ENCODE peak calls at places on chromosomes 2 and 18, in four cellular contexts. L is K562, X is endothelial cell of umbilical vein, F is keratinocyte. Z is an unnamed sample. For H3K9me1, the result is how much of the 10 kb centered on the place peaks cover.

GRCh38 chr2:4246364-4247131 is 543.2 kb downstream of the DCDC2C start:
- DNase-seq in X (no peak), L (no peak), F (no peak), Z (no peak)

GRCh38 chr2:159879061-159879604 is 81.1 kb upstream of the CD302 start:
- DNase-seq in L (no peak), X (peak), F (no peak), Z (peak)

GRCh38 chr18:44742741-44743311 is 62.1 kb downstream of the SETBP1 start:
- DNase-seq in X (no peak), L (no peak), F (no peak), Z (peak)

GRCh38 chr2:202950592-202950991 is 38.5 kb downstream of the CARF start:
- DNase-seq in X (no peak), F (no peak), L (peak), Z (peak)

GRCh38 chr2:86072271-86072858 is 33.3 kb downstream of the POLR1A start:
- DNase-seq in X (peak), L (no peak), F (no peak), Z (no peak)

GRCh38 chr18:55018602-55019001 is 59.3 kb upstream of the CCDC68 start:
- DNase-seq in F (no peak), L (no peak), X (peak), Z (peak)

GRCh38 chr2:233441161-233442027 is 87.1 kb downstream of the DGKD start:
- DNase-seq in X (no peak), L (no peak), F (no peak), Z (no peak)

GRCh38 chr2:39099311-39099710 is 21.5 kb downstream of the SOS1 start:
- DNase-seq in X (no peak), L (no peak), F (no peak), Z (no peak)

GRCh38 chr2:26516781-26517180 is 38.9 kb upstream of the OTOF start:
- DNase-seq in X (no peak), L (no peak), F (no peak), Z (no peak)

DNA sequence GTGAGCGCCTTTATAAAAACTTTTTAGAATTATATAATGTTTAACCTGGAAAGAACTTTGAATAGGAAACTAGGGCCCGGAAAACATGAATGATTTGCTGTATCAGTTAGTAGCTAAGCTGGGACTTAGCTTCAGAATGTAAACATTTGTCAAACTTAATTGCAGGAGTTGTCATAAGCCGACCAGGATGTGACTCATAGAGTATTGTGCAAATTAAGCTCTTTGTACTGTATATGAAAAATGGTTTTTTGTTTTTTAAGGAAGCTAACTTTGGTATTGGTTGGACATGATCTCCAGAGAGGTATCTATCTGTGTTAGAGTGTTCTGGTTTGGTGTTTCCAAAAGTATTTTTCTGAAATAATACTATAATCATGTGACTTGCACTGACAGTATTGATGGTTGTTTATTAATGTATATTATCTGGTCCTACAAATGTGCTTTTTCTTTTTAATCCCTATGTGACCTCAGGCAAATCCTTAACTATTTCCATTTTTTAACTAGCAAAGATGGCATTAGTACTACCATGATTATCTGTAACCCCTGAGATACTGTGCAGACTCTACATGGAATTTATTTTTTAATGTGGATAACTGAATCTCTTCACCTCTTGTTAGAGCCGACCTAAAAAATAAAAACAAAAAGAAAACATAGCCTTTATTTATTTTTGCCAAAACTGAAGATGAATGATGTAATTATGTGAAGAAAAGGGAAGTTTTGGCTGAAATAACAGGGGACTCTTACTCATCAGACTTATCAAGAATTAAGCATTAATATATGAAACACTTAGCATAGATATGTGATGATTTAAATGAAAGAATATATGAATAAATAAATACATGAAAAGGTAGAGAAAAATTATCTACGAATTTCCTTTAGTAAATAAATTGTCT is 11.7 kb downstream of the YIPF4 start:
- DNase-seq in L (no peak), F (peak), X (peak), Z (peak)
- H3K4me2 ChIP-seq in L (no peak), F (peak), X (peak), Z (peak)

DNA sequence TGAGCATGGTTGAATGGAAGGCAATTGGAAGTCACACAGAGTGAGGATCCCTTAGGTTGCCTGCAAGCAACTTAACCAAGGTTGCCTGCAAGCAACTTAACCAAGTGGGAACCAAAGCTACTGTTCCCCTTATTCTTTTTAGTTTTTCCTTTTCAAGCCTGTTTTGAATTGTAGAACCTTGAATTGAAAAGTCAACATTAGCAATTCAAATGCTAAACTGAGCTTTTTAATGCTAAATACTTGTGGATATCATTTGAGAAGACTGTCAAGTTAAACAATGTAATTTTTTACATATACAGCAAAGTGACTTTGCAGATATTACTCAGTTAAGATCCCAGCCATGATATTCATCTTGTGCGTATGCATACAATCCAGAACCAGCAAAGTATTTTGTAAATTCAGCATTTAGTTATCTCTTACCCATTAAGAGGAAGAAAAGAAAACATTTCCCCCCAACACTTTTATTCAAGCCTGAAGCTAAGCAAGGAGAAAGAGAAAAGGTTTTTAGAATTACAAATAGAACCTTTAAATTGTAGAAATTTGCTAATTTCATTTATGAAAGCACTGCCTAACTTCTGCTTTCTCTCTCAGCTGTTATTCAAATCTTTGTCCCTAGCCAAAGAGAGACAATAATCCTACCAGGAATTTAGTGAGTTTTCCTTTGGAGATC is 643.3 kb upstream of the PIK3C3 start:
- DNase-seq in L (no peak), X (no peak), F (no peak), Z (no peak)
- H3K9me1 ChIP-seq in L (under half), X (under half), F (under half), Z (under half)

GRCh38 chr2:8457092-8457481 is 224.8 kb upstream of the ID2 start:
- DNase-seq in F (no peak), X (no peak), L (peak), Z (no peak)

GRCh38 chr2:8456149-8457091 is 225.4 kb upstream of the ID2 start:
- DNase-seq in X (no peak), F (no peak), L (no peak), Z (no peak)

GRCh38 chr2:8458461-8459459 is 223.1 kb upstream of the ID2 start:
- DNase-seq in F (no peak), X (no peak), L (no peak), Z (no peak)

GRCh38 chr2:8459474-8459873 is 222.4 kb upstream of the ID2 start:
- DNase-seq in F (no peak), L (no peak), X (no peak), Z (no peak)

GRCh38 chr2:8457620-8458255 is 224.1 kb upstream of the ID2 start:
- DNase-seq in F (no peak), X (no peak), L (no peak), Z (no peak)
- H3K4me2 ChIP-seq in F (no peak), X (no peak), L (no peak), Z (no peak)

DNA sequence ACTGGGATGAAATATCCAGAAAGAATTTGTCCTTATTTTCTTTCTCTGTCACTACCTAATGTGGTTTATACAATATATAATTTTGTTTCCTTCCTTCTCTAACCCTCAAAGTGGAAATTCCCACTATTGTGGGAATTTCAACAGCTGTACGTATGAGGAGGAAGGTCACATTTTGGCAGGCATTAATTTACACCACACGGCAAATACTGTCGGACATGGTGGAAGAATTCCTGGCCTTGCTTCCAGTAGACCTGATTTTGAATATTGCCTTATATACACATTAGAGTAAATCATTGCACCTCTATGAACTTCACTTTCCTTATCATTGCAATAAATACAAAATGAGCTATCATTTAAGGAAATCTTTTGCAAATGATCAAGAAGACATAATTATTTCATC is 358.1 kb upstream of the ETAA1 start:
- DNase-seq in F (no peak), L (no peak), X (no peak), Z (no peak)
- H3K9me1 ChIP-seq in F (under half), L (under half), X (under half), Z (under half)

GRCh38 chr2:226874749-226875148 is 38.9 kb downstream of the RHBDD1 start:
- DNase-seq in L (no peak), F (no peak), X (no peak), Z (no peak)
- H3K4me2 ChIP-seq in L (no peak), F (no peak), X (no peak), Z (no peak)

DNA sequence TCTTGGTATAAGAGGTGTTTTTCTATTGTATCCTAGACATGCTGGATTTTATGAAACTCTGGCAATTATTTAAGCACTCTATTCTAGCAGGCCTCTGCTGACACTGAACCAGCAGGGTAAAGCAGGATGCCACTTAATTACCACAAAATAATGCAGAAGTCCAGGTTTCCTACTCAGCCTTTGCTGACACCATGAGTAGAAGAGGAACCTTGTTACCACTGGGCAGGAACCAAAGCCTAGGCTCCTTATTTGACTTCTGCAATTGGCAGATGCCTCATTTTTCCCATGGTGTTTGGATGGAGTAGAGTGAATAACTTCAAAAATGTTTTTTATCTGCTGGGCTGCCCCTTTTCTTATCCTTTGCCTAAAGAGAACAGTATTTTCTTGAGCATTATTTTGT is 60.8 kb downstream of the THNSL2 start:
- DNase-seq in X (no peak), L (no peak), F (no peak), Z (no peak)
- H3K9me1 ChIP-seq in X (under half), L (under half), F (under half), Z (under half)

GRCh38 chr2:37707393-37707792 is 36.0 kb upstream of the CDC42EP3 start:
- DNase-seq in F (no peak), X (no peak), L (no peak), Z (no peak)

GRCh38 chr2:37711831-37712230 is 40.4 kb upstream of the CDC42EP3 start:
- DNase-seq in X (no peak), L (no peak), F (peak), Z (peak)

GRCh38 chr2:37706784-37707183 is 35.3 kb upstream of the CDC42EP3 start:
- DNase-seq in X (no peak), L (no peak), F (no peak), Z (no peak)

GRCh38 chr2:37713258-37713700 is 41.8 kb upstream of the CDC42EP3 start:
- DNase-seq in X (no peak), F (no peak), L (no peak), Z (peak)

GRCh38 chr2:37711308-37711731 is 39.9 kb upstream of the CDC42EP3 start:
- DNase-seq in X (no peak), F (peak), L (no peak), Z (peak)
- H3K4me2 ChIP-seq in X (no peak), F (peak), L (no peak), Z (peak)

GRCh38 chr18:24651472-24651871 is 191.0 kb downstream of the HRH4 start:
- DNase-seq in L (no peak), F (no peak), X (no peak), Z (no peak)
- H3K9me1 ChIP-seq in L (under half), F (under half), X (under half), Z (under half)

DNA sequence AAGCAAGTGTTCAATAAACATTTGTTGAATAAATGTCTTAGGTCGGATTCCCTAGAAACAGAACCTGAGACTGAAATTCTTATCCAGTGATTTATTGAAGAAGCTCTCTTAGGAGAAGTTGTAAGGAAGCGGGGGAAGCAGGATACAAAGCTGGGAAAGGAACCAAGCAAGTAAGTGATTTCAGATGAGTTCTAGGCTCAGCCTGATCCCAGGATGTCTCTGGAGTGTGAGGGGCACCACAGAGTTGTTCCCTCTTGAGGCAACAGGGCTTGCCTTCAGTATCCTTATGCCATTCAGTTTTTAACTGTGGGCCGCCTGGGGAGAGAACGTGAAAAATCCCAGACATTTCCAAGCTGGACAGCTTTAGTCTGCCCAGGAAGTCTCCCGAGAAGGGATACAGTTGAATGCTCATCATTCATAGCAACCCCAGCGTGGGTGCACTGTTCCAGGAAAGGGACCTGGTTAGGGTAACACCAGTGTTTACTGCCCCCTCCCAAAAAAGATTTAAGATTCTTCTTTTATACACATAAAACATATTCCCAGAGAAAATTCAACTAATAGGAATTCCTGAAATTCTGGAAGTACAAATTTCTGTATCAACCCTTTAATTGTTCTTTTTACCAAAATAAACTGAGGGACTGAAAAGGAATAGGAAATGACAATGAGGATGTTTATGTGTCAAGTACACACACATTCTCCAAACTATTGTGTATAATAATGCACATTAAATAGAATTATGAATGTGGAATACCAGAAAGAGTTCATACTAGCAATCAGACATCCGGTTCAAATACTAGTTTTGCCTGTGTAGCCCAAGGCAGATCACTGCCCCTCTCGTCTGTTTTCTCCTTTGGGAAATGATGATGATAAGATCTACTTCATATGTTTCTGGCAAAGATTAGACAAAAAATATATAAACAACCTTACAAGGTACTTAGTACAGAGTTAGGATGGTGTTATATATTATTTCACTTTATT is 592.1 kb upstream of the CDH2 start:
- DNase-seq in L (no peak), X (peak), F (no peak), Z (peak)
- H3K4me2 ChIP-seq in L (no peak), X (peak), F (no peak), Z (no peak)

Z was measured in IMR-90.